ENCODE peak calls at places on chromosomes 16 and 17, in five cellular contexts. O is mesenchymal stem cell, P is trophoblast cell, D is IMR-90, Q is H9. X is an unnamed sample.

GRCh38 chr16:12242516-12242915 is 266.0 kb downstream of the SNX29 start:
- DNase-seq in O (no peak), P (no peak), D (no peak), Q (no peak), X (no peak)

GRCh38 chr17:6244796-6245195 is 174.6 kb downstream of the WSCD1 start:
- DNase-seq in O (no peak), P (no peak), D (no peak), Q (peak), X (peak)

GRCh38 chr17:45129940-45130639 is 2.2 kb downstream of the PLCD3 start:
- DNase-seq in O (peak), P (peak), D (peak), Q (no peak), X (peak)

GRCh38 chr17:40063034-40063765 is 435 bp downstream of the THRA start:
- DNase-seq in O (peak), P (no peak), D (no peak), Q (peak), X (peak)

GRCh38 chr16:2853531-2854073 is 4.4 kb downstream of the PRSS22 start:
- DNase-seq in O (no peak), P (no peak), D (no peak), Q (no peak), X (no peak)

GRCh38 chr16:50830698-50831097 is 88.8 kb downstream of the CYLD start:
- DNase-seq in O (no peak), P (no peak), D (no peak), Q (no peak), X (no peak)

GRCh38 chr17:80346498-80347275 is 68.3 kb upstream of the ENDOV start:
- DNase-seq in O (no peak), P (no peak), D (no peak), Q (no peak), X (no peak)

GRCh38 chr17:12637015-12637414 is 28.7 kb upstream of the MYOCD start:
- DNase-seq in O (peak), P (peak), D (peak), Q (no peak), X (peak)

GRCh38 chr16:8798174-8798527 is 512 bp downstream of the PMM2 start:
- DNase-seq in O (no peak), P (no peak), D (peak), Q (no peak), X (peak)

GRCh38 chr17:37708616-37709212 is 36.1 kb downstream of the HNF1B start:
- DNase-seq in O (peak), P (no peak), D (peak), Q (no peak), X (peak)

GRCh38 chr16:25258856-25259179 is 1.2 kb upstream of the ZKSCAN2 start:
- DNase-seq in O (no peak), P (no peak), D (no peak), Q (no peak), X (peak)

GRCh38 chr17:82781894-82782274 is 30.0 kb downstream of the TBCD start:
- DNase-seq in O (peak), P (peak), D (peak), Q (peak), X (peak)

GRCh38 chr17:81703747-81704654 is 834 bp downstream of the MRPL12 start:
- DNase-seq in O (no peak), P (no peak), D (no peak), Q (no peak), X (no peak)

GRCh38 chr16:23532448-23532847 is 22.2 kb upstream of the GGA2 start:
- DNase-seq in O (no peak), P (no peak), D (no peak), Q (no peak), X (no peak)

GRCh38 chr17:51640108-51640622 is 379.8 kb downstream of the UTP18 start:
- DNase-seq in O (no peak), P (no peak), D (no peak), Q (peak), X (peak)

GRCh38 chr16:52993179-52993578 is 59.5 kb downstream of the CHD9NB start:
- DNase-seq in O (no peak), P (no peak), D (no peak), Q (no peak), X (peak)

GRCh38 chr16:11547517-11547916 is 39.2 kb downstream of the LITAF start:
- DNase-seq in O (no peak), P (no peak), D (no peak), Q (no peak), X (no peak)

GRCh38 chr17:46888727-46889126 is 34.2 kb upstream of the GOSR2 start:
- DNase-seq in O (no peak), P (no peak), D (no peak), Q (no peak), X (no peak)

GRCh38 chr17:49234509-49235080 is 4.0 kb upstream of the PHOSPHO1 start:
- DNase-seq in O (no peak), P (no peak), D (no peak), Q (no peak), X (no peak)

GRCh38 chr16:68235882-68236803 is at the start of gene ESRP2:
- DNase-seq in O (no peak), P (peak), D (no peak), Q (peak), X (peak)

GRCh38 chr17:33169580-33170285 is 123.4 kb downstream of the ASIC2 start:
- DNase-seq in O (no peak), P (no peak), D (peak), Q (no peak), X (no peak)

GRCh38 chr16:27583634-27584033 is 33.7 kb downstream of the KATNIP start:
- DNase-seq in O (no peak), P (no peak), D (no peak), Q (no peak), X (no peak)

GRCh38 chr16:12255919-12256665 is 279.6 kb downstream of the SNX29 start:
- DNase-seq in O (no peak), P (no peak), D (no peak), Q (no peak), X (no peak)

GRCh38 chr17:77741109-77741508 is 217.4 kb upstream of the TNRC6C start:
- DNase-seq in O (no peak), P (no peak), D (no peak), Q (peak), X (peak)

GRCh38 chr17:57667461-57667923 is 77.6 kb downstream of the CCDC182 start:
- DNase-seq in O (no peak), P (no peak), D (no peak), Q (peak), X (no peak)

DNA sequence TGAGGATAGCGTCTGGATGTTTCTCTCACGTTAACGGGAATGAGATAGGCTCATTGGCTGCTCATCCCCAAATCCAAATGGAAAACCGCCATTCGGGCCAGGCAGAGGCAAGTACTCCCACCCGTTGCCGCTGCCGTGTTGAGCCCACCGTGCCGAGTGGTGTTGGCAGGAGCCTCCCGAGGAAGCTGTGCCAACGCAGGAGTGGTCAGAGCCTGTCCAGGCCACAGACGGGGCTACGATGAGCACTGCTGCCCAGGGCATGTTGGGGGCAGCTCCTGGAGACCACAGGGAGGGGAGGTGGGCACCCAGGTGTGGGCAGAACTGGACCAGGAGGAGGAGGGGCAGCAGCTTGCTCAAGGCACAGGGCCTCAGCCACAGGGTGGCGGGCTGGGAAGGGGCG is 72.0 kb downstream of the KLHDC4 start:
- DNase-seq in O (no peak), P (no peak), D (no peak), Q (no peak), X (no peak)
- H4K8ac ChIP-seq in O (no peak), P (no peak), D (no peak), Q (peak), X (no peak)

GRCh38 chr17:17398188-17398927 is 78.4 kb upstream of the MED9 start:
- DNase-seq in O (no peak), P (no peak), D (peak), Q (no peak), X (no peak)
- H4K8ac ChIP-seq in O (no peak), P (no peak), D (peak), Q (no peak), X (no peak)

GRCh38 chr17:74860999-74861553 is 1.4 kb upstream of the GRIN2C start:
- DNase-seq in O (no peak), P (no peak), D (no peak), Q (no peak), X (no peak)
- H4K8ac ChIP-seq in O (no peak), P (no peak), D (no peak), Q (no peak), X (no peak)

GRCh38 chr17:22202702-22203101 is 510.4 kb downstream of the KCNJ18 start:
- DNase-seq in O (no peak), P (no peak), D (no peak), Q (no peak), X (no peak)

GRCh38 chr17:22203208-22203715 is 510.9 kb downstream of the KCNJ18 start:
- DNase-seq in O (no peak), P (no peak), D (no peak), Q (no peak), X (no peak)
- H4K8ac ChIP-seq in O (no peak), P (no peak), D (no peak), Q (no peak), X (no peak)

GRCh38 chr17:73192219-73192893 is 499 bp upstream of the COG1 start:
- DNase-seq in O (peak), P (peak), D (peak), Q (peak), X (peak)

GRCh38 chr17:73189417-73190099 is 3.3 kb upstream of the COG1 start:
- DNase-seq in O (peak), P (peak), D (peak), Q (peak), X (peak)

GRCh38 chr17:73194514-73195222 is 1.8 kb downstream of the COG1 start:
- DNase-seq in O (peak), P (no peak), D (peak), Q (no peak), X (no peak)

GRCh38 chr17:73192894-73193701 is at the start of gene COG1:
- DNase-seq in O (peak), P (peak), D (peak), Q (peak), X (peak)

GRCh38 chr17:73191443-73192218 is 1.2 kb upstream of the COG1 start:
- DNase-seq in O (peak), P (peak), D (peak), Q (peak), X (peak)
- H4K8ac ChIP-seq in O (no peak), P (no peak), D (peak), Q (no peak), X (peak)